ENCODE peak calls at places on chromosomes 4 and X, in four cellular contexts. M is GM23248, B is NCI-H524, E is RPMI8226. P is an unnamed sample.
A peak's percentile ranks its signal among the peaks of the same experiment; 100 is the strongest.

GRCh38 chrX:36577006-36577405 is 431.2 kb upstream of the FAM47C start:
- DNase-seq in M (no peak), B (no peak), E (no peak), P (peak; percentile 1)

GRCh38 chr4:157514711-157515110 is 294.2 kb downstream of the GRIA2 start:
- DNase-seq in M (no peak), B (peak; percentile 25), E (no peak), P (peak; percentile 4)

GRCh38 chr4:161564230-161564834 is 599.5 kb downstream of the FSTL5 start:
- DNase-seq in M (peak; percentile 13), B (peak; percentile 9), E (no peak), P (peak; percentile 49)

GRCh38 chr4:138678985-138679746 is 336.4 kb upstream of the NOCT start:
- DNase-seq in M (no peak), B (no peak), E (no peak), P (peak; percentile 51)

GRCh38 chr4:48683784-48684666 is 96.1 kb downstream of the FRYL start:
- DNase-seq in M (no peak), B (no peak), E (peak; percentile 5), P (no peak)

GRCh38 chr4:150541681-150542080 is 40.3 kb upstream of the MAB21L2 start:
- DNase-seq in M (no peak), B (no peak), E (no peak), P (no peak)

GRCh38 chr4:83810428-83810827 is 274.5 kb downstream of the GPAT3 start:
- DNase-seq in M (peak; percentile 67), B (no peak), E (no peak), P (peak; percentile 33)

GRCh38 chr4:84582988-84583870 is at the start of gene CDS1:
- DNase-seq in M (peak; percentile 56), B (peak; percentile 12), E (peak; percentile 40), P (peak; percentile 64)

GRCh38 chr4:46392421-46392820 is 2.5 kb upstream of the GABRA2 start:
- DNase-seq in M (no peak), B (peak; percentile 7), E (no peak), P (peak; percentile 28)

GRCh38 chr4:185211035-185211434 is 1.6 kb downstream of the SNX25 start:
- DNase-seq in M (no peak), B (no peak), E (peak; percentile 5), P (no peak)

GRCh38 chr4:37685211-37685725 is 908 bp downstream of the RELL1 start:
- DNase-seq in M (peak; percentile 80), B (peak; percentile 39), E (peak; percentile 23), P (peak; percentile 26)

GRCh38 chr4:114615435-114615834 is 16.8 kb downstream of the UGT8 start:
- DNase-seq in M (no peak), B (no peak), E (peak; percentile 9), P (no peak)

GRCh38 chr4:1964971-1965370 is 43.8 kb downstream of the NELFA start:
- DNase-seq in M (no peak), B (no peak), E (no peak), P (no peak)

GRCh38 chr4:187478292-187479205 is 517.0 kb upstream of the ZFP42 start:
- DNase-seq in M (peak; percentile 51), B (no peak), E (no peak), P (peak; percentile 61)

GRCh38 chr4:8176547-8177399 is 18.2 kb upstream of the ABLIM2 start:
- DNase-seq in M (peak; percentile 75), B (peak; percentile 67), E (peak; percentile 56), P (peak; percentile 64)

GRCh38 chrX:15334561-15334960 is 762 bp downstream of the PIGA start:
- DNase-seq in M (peak; percentile 64), B (no peak), E (peak; percentile 20), P (peak; percentile 81)

GRCh38 chr4:128153795-128154194 is 92.7 kb downstream of the LARP1B start:
- DNase-seq in M (no peak), B (no peak), E (no peak), P (no peak)

GRCh38 chr4:99011910-99012309 is 16.4 kb downstream of the METAP1 start:
- DNase-seq in M (no peak), B (no peak), E (no peak), P (no peak)

GRCh38 chr4:16693040-16693506 is 205.4 kb downstream of the LDB2 start:
- DNase-seq in M (peak; percentile 50), B (no peak), E (no peak), P (no peak)

GRCh38 chr4:128386761-128387599 is 99.4 kb upstream of the PGRMC2 start:
- DNase-seq in M (peak; percentile 98), B (peak; percentile 65), E (no peak), P (peak; percentile 87)

GRCh38 chrX:55731826-55732225 is 14.3 kb downstream of the RRAGB start:
- DNase-seq in M (no peak), B (no peak), E (peak; percentile 3), P (no peak)

GRCh38 chrX:72006461-72006860 is 95.8 kb downstream of the NHSL2 start:
- DNase-seq in M (no peak), B (no peak), E (no peak), P (no peak)

GRCh38 chr4:15677507-15677988 is 4.1 kb upstream of the FAM200B start:
- DNase-seq in M (peak; percentile 48), B (no peak), E (no peak), P (peak; percentile 99)

GRCh38 chr4:156779774-156780173 is 191.8 kb downstream of the PDGFC start:
- DNase-seq in M (peak; percentile 81), B (no peak), E (no peak), P (peak; percentile 71)

GRCh38 chrX:131845201-131845600 is 177.9 kb upstream of the STK26 start:
- DNase-seq in M (no peak), B (no peak), E (no peak), P (no peak)

GRCh38 chr4:113759696-113760093 is 1.8 kb downstream of the CAMK2D start:
- DNase-seq in M (peak; percentile 45), B (no peak), E (no peak), P (no peak)

GRCh38 chr4:21593268-21594002 is 355.1 kb downstream of the KCNIP4 start:
- DNase-seq in M (peak; percentile 45), B (peak; percentile 96), E (no peak), P (no peak)

GRCh38 chrX:15236146-15236545 is 33.7 kb downstream of the ASB9 start:
- DNase-seq in M (no peak), B (no peak), E (no peak), P (no peak)

GRCh38 chrX:1392376-1393130 is 640 bp upstream of the SLC25A6 start:
- DNase-seq in M (peak; percentile 87), B (no peak), E (peak; percentile 81), P (peak; percentile 71)

GRCh38 chrX:13167444-13168207 is 123.2 kb upstream of the FAM9C start:
- DNase-seq in M (peak; percentile 67), B (no peak), E (no peak), P (peak; percentile 45)

GRCh38 chrX:1629244-1629643 is 14.4 kb downstream of the ASMT start:
- DNase-seq in M (no peak), B (no peak), E (no peak), P (no peak)

GRCh38 chrX:1485033-1485432 is 32.3 kb upstream of the ASMTL start:
- DNase-seq in M (no peak), B (no peak), E (no peak), P (no peak)

GRCh38 chrX:112644713-112645112 is 35.0 kb downstream of the LHFPL1 start:
- DNase-seq in M (no peak), B (no peak), E (no peak), P (no peak)

GRCh38 chr4:162406637-162407370 is 243.0 kb upstream of the FSTL5 start:
- DNase-seq in M (no peak), B (no peak), E (no peak), P (no peak)

GRCh38 chr4:53326535-53326934 is 39.3 kb downstream of the SCFD2 start:
- DNase-seq in M (no peak), B (no peak), E (no peak), P (no peak)

GRCh38 chr4:153513596-153513995 is 47.4 kb downstream of the TMEM131L start:
- DNase-seq in M (peak; percentile 76), B (no peak), E (no peak), P (no peak)

GRCh38 chrX:50812995-50813842 is 775 bp downstream of the SHROOM4 start:
- DNase-seq in M (peak; percentile 77), B (no peak), E (no peak), P (peak; percentile 54)